ENCODE peak calls at places on chromosome 22, in nine cellular contexts. Y, J, F, Z, K, V, W, D and H are unnamed samples.

GRCh38 chr22:21041937-21042336 is 3.8 kb upstream of the LRRC74B start:
- DNase-seq in Z (no peak), K (peak; percentile 87), W (peak; percentile 57), V (no peak), D (no peak), Y (peak; percentile 70), J (no peak), F (no peak), H (no peak)

GRCh38 chr22:37708580-37709444 is 12.0 kb downstream of the TRIOBP start:
- DNase-seq in Y (no peak), J (peak; percentile 9), D (peak; percentile 86), F (no peak), W (no peak), V (no peak), Z (no peak), K (no peak), H (no peak)

GRCh38 chr22:38479096-38479840 is 11.4 kb downstream of the KDELR3 start:
- DNase-seq in V (no peak), W (peak; percentile 55), J (no peak), K (no peak), D (no peak), Z (no peak), Y (no peak), F (no peak), H (no peak)

GRCh38 chr22:27850000-27850465 is 48.5 kb upstream of the MN1 start:
- DNase-seq in V (no peak), Z (no peak), W (peak; percentile 53), D (no peak), J (no peak), K (peak; percentile 23), F (no peak), Y (no peak), H (no peak)

GRCh38 chr22:32475428-32476010 is 908 bp downstream of the FBXO7 start:
- DNase-seq in Z (no peak), V (peak; percentile 40), D (peak; percentile 76), F (peak; percentile 33), J (peak; percentile 68), K (peak; percentile 70), W (peak; percentile 77), Y (peak; percentile 42), H (peak; percentile 55)

GRCh38 chr22:20244744-20245576 is 23.2 kb downstream of the RTN4R start:
- DNase-seq in J (no peak), K (no peak), Z (no peak), Y (no peak), W (no peak), D (no peak), V (no peak), F (no peak), H (no peak)

GRCh38 chr22:31829505-31829904 is 75.7 kb downstream of the DEPDC5 start:
- DNase-seq in V (no peak), J (no peak), Y (peak; percentile 93), K (peak; percentile 97), Z (peak; percentile 79), F (no peak), D (no peak), W (peak; percentile 71), H (peak; percentile 32)

GRCh38 chr22:28547132-28547842 is 132.4 kb downstream of the TTC28 start:
- DNase-seq in V (no peak), Y (peak; percentile 22), D (no peak), J (no peak), F (no peak), K (peak; percentile 86), Z (peak; percentile 93), W (peak; percentile 87), H (no peak)

GRCh38 chr22:25490869-25491268 is 73.6 kb upstream of the GRK3 start:
- DNase-seq in D (no peak), J (no peak), Y (no peak), W (no peak), K (no peak), F (no peak), V (no peak), Z (no peak), H (peak; percentile 43)

GRCh38 chr22:48953103-48953720 is 874.5 kb downstream of the BRD1 start:
- DNase-seq in J (no peak), Y (no peak), K (no peak), Z (no peak), W (no peak), F (no peak), V (no peak), D (peak; percentile 41), H (no peak)

GRCh38 chr22:27804683-27805297 is 3.2 kb upstream of the MN1 start:
- DNase-seq in J (peak; percentile 39), D (no peak), Y (peak; percentile 71), V (no peak), K (peak; percentile 57), Z (no peak), W (peak; percentile 91), F (peak; percentile 82), H (peak; percentile 83)

GRCh38 chr22:27668828-27669797 is 132.4 kb downstream of the MN1 start:
- DNase-seq in D (no peak), W (no peak), K (peak; percentile 25), V (peak; percentile 70), Z (peak; percentile 7), F (no peak), Y (peak; percentile 68), J (no peak), H (no peak)